ENCODE peak calls at places on chromosomes 4 and X, in seven cellular contexts. I is lower lobe of right lung, O is psoas muscle, K is astrocyte of the spinal cord, W is left lung, T is BJ, D is H7. P is an unnamed sample.
A peak's percentile ranks its signal among the peaks of the same experiment; 100 is the strongest.

GRCh38 chr4:41686893-41687292 is 61.6 kb downstream of the PHOX2B start:
- DNase-seq in I (no peak), T (no peak), W (no peak), O (no peak), K (no peak), D (no peak), P (no peak)

GRCh38 chr4:165580379-165580905 is 201.6 kb downstream of the CPE start:
- DNase-seq in T (peak; percentile 41), I (no peak), K (peak; percentile 96), D (no peak), W (no peak), O (no peak), P (peak; percentile 85)

GRCh38 chr4:74661427-74662171 is 132.7 kb downstream of the BTC start:
- DNase-seq in K (peak; percentile 29), T (peak; percentile 26), O (no peak), D (no peak), I (no peak), W (no peak), P (peak; percentile 8)

GRCh38 chr4:186514271-186514950 is 41.0 kb downstream of the MTNR1A start:
- DNase-seq in W (no peak), I (no peak), O (no peak), K (no peak), D (no peak), T (no peak), P (no peak)

GRCh38 chr4:94375364-94375763 is 32.7 kb upstream of the HPGDS start:
- DNase-seq in T (no peak), I (no peak), W (no peak), O (no peak), K (no peak), D (no peak), P (no peak)

GRCh38 chr4:110442309-110442708 is 33.6 kb upstream of the ENPEP start:
- DNase-seq in W (no peak), O (no peak), I (no peak), T (no peak), K (no peak), D (no peak), P (no peak)

GRCh38 chrX:1546601-1547275 is 9.8 kb upstream of the P2RY8 start:
- DNase-seq in I (no peak), W (peak; percentile 28), K (no peak), T (no peak), D (no peak), O (no peak), P (no peak)

GRCh38 chrX:119871245-119871598 is 311 bp downstream of the RNF113A start:
- DNase-seq in I (peak; percentile 46), D (no peak), T (no peak), K (peak; percentile 8), O (no peak), W (peak; percentile 33), P (no peak)

GRCh38 chrX:48025561-48025960 is 18.8 kb downstream of the SPACA5 start:
- DNase-seq in D (peak; percentile 52), K (peak; percentile 60), O (no peak), I (no peak), W (no peak), T (no peak), P (peak; percentile 54)

GRCh38 chrX:153970398-153971123 is 1.1 kb downstream of the HCFC1 start:
- DNase-seq in W (peak; percentile 52), T (no peak), K (peak; percentile 72), I (no peak), D (peak; percentile 92), O (no peak), P (peak; percentile 35)

GRCh38 chr4:158236304-158237030 is 26.2 kb downstream of the TMEM144 start:
- DNase-seq in O (no peak), D (no peak), W (no peak), I (no peak), K (no peak), T (no peak), P (no peak)

GRCh38 chr4:147984065-147984777 is 252.3 kb downstream of the ARHGAP10 start:
- DNase-seq in W (no peak), K (peak; percentile 55), T (no peak), O (no peak), D (peak; percentile 77), I (no peak), P (peak; percentile 41)
- H3K4me3 ChIP-seq in W (no peak overlapping the region), K (no peak overlapping the region), T (no peak overlapping the region), O (peak overlapping the region; percentile 27), D (no peak overlapping the region), I (no peak overlapping the region), P (no peak overlapping the region)

GRCh38 chr4:183097251-183098079 is 1.6 kb upstream of the WWC2 start:
- DNase-seq in W (peak; percentile 39), D (peak; percentile 75), K (peak; percentile 29), I (peak; percentile 52), T (no peak), O (peak; percentile 27), P (no peak)
- H3K4me3 ChIP-seq in W (peak overlapping the region; percentile 69), D (peak overlapping the region; percentile 80), K (peak overlapping the region; percentile 73), I (peak overlapping the region; percentile 87), T (peak overlapping the region; percentile 95), O (peak overlapping the region; percentile 79), P (peak overlapping the region; percentile 86)

GRCh38 chr4:142703694-142704309 is 142.3 kb downstream of the INPP4B start:
- DNase-seq in K (no peak), W (no peak), T (no peak), I (no peak), D (no peak), O (no peak), P (no peak)
- H3K4me3 ChIP-seq in K (no peak overlapping the region), W (no peak overlapping the region), T (no peak overlapping the region), I (no peak overlapping the region), D (no peak overlapping the region), O (no peak overlapping the region), P (no peak overlapping the region)

DNA sequence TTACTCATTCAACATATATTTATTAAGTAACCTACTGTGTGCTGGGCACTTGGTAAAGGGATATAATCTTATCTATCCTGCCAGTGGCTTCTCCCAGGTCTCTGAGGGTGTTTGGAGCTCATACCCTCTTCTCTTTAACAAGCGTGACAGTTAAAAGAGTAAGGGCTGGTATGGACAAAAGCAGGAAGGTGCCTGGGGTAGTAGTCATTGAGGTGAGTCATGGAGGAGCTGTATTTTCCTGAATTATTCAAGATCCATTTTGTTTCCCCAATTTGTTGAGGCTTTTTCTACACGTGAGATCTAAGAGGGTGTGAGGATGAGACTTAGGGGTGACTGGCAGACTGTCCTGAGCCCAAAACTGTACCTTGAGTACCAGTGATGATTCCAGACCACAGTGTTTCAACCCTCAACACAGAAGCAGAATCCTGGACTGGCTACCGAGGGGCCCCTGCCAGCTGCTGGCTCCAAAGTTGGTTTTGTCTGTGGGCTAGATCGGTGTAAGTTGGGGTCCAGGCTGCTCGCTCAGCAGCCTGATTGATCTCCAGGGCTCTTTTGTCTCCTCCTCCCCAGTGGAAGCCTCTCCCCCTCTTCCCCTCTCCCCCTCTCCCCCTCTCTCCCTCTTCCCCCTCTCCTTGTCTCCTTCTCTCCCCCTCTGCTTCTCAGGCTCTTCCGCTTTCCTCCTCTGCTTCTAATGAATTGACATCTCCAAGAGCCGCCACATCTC is at the start of gene DRP2:
- DNase-seq in D (no peak), W (no peak), O (no peak), K (peak; percentile 47), T (no peak), I (no peak), P (no peak)
- H3K4me3 ChIP-seq in D (no peak within 1 kb of the TSS), W (no peak within 1 kb of the TSS), O (no peak within 1 kb of the TSS), K (peak within 1 kb of the TSS; percentile 32), T (no peak within 1 kb of the TSS), I (no peak within 1 kb of the TSS), P (peak within 1 kb of the TSS; percentile 50)

GRCh38 chr4:65671402-65671801 is 1.1 kb upstream of the EPHA5 start:
- DNase-seq in W (no peak), D (no peak), I (no peak), T (no peak), K (no peak), O (no peak), P (no peak)
- H3K4me3 ChIP-seq in W (no peak overlapping the region), D (no peak overlapping the region), I (no peak overlapping the region), T (no peak overlapping the region), K (peak overlapping the region; percentile 73), O (no peak overlapping the region), P (no peak overlapping the region)

GRCh38 chr4:82042042-82042441 is 331.7 kb downstream of the HNRNPD start:
- DNase-seq in O (no peak), I (no peak), W (no peak), K (no peak), T (no peak), D (no peak), P (no peak)

GRCh38 chr4:82043081-82043808 is 330.5 kb downstream of the HNRNPD start:
- DNase-seq in K (no peak), T (no peak), W (no peak), O (no peak), D (peak; percentile 38), I (no peak), P (no peak)

GRCh38 chr4:82045267-82045666 is 328.5 kb downstream of the HNRNPD start:
- DNase-seq in I (no peak), T (no peak), K (no peak), W (no peak), D (no peak), O (no peak), P (no peak)

GRCh38 chr4:82043809-82044137 is 330.0 kb downstream of the HNRNPD start:
- DNase-seq in D (no peak), T (no peak), W (no peak), O (no peak), K (no peak), I (peak; percentile 42), P (no peak)

GRCh38 chr4:82044141-82044993 is 329.4 kb downstream of the HNRNPD start:
- DNase-seq in O (peak; percentile 60), I (peak; percentile 81), D (peak; percentile 86), K (peak; percentile 53), T (no peak), W (peak; percentile 74), P (peak; percentile 19)
- H3K4me3 ChIP-seq in O (peak overlapping the region; percentile 68), I (peak overlapping the region; percentile 54), D (peak overlapping the region; percentile 72), K (peak overlapping the region; percentile 26), T (peak overlapping the region; percentile 24), W (peak overlapping the region; percentile 34), P (peak overlapping the region; percentile 35)

GRCh38 chr4:155761047-155761446 is 2.2 kb downstream of the GUCY1B1 start:
- DNase-seq in K (no peak), D (no peak), O (no peak), I (no peak), T (no peak), W (no peak), P (no peak)
- H3K4me3 ChIP-seq in K (no peak overlapping the region), D (no peak overlapping the region), O (peak overlapping the region; percentile 76), I (no peak overlapping the region), T (no peak overlapping the region), W (no peak overlapping the region), P (no peak overlapping the region)

DNA sequence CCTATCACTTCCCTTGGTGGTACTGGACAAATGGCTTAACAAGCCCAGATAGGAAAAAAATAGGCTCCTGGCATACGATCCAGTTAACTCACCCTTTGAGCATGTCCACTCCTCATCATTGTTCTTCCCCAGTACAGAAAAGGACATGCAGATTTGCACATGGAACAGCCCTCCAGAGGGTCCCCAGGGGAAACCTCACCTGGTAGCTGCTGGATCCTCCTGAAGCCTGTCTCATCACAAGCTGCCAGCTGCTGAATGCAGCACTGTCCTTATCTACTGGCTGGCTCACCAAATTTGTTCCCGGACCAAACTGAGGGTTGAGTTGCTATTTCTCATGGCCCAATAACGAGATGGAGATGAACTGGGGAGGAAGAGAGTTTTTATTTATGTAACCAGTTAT is 49.4 kb downstream of the SERTM2 start:
- DNase-seq in D (no peak), T (no peak), W (no peak), K (no peak), O (no peak), I (no peak), P (no peak)
- H3K4me3 ChIP-seq in D (no peak overlapping the region), T (no peak overlapping the region), W (no peak overlapping the region), K (no peak overlapping the region), O (no peak overlapping the region), I (no peak overlapping the region), P (no peak overlapping the region)